ENCODE peak calls at places on chromosomes 16 and 17, in four cellular contexts. L is HCT116, Q is fibroblast of pulmonary artery, K is RWPE1. N is an unnamed sample.

GRCh38 chr16:27572711-27573110 is 22.8 kb downstream of the KATNIP start:
- DNase-seq in L (no peak), Q (peak; percentile 41), K (no peak), N (no peak)

GRCh38 chr17:10278218-10278617 is 79.8 kb upstream of the GAS7 start:
- DNase-seq in L (no peak), Q (no peak), K (no peak), N (no peak)

GRCh38 chr17:6797718-6798351 is 21.8 kb downstream of the FBXO39 start:
- DNase-seq in L (no peak), Q (no peak), K (no peak), N (no peak)

GRCh38 chr17:29393451-29393850 is 3.3 kb downstream of the TAOK1 start:
- DNase-seq in L (no peak), Q (peak; percentile 67), K (no peak), N (no peak)

GRCh38 chr16:55015181-55015913 is 84.7 kb downstream of the IRX5 start:
- DNase-seq in L (no peak), Q (no peak), K (no peak), N (no peak)

GRCh38 chr16:49754495-49755290 is 101.2 kb downstream of the ZNF423 start:
- DNase-seq in L (no peak), Q (peak; percentile 65), K (no peak), N (no peak)

GRCh38 chr17:61179316-61179715 is 220.3 kb upstream of the TBX2 start:
- DNase-seq in L (no peak), Q (no peak), K (no peak), N (no peak)

GRCh38 chr16:76535-77272 is 1.3 kb upstream of the MPG start:
- DNase-seq in L (no peak), Q (peak; percentile 84), K (peak; percentile 64), N (peak; percentile 77)

GRCh38 chr16:87288753-87289362 is 28.3 kb downstream of the C16orf95 start:
- DNase-seq in L (no peak), Q (no peak), K (no peak), N (peak; percentile 6)

GRCh38 chr16:48576927-48577326 is 33.1 kb downstream of the N4BP1 start:
- DNase-seq in L (no peak), Q (peak; percentile 31), K (no peak), N (no peak)

GRCh38 chr16:57265850-57266530 is 18.5 kb downstream of the PLLP start:
- DNase-seq in L (no peak), Q (peak; percentile 45), K (peak; percentile 81), N (no peak)

GRCh38 chr17:64448665-64449512 is at the start of gene MILR1:
- DNase-seq in L (peak; percentile 65), Q (peak; percentile 98), K (peak; percentile 39), N (peak; percentile 55)

GRCh38 chr17:60110586-60110985 is 31.9 kb upstream of the HEATR6 start:
- DNase-seq in L (no peak), Q (no peak), K (no peak), N (no peak)

GRCh38 chr16:86512860-86513470 is 2.6 kb downstream of the FOXF1 start:
- DNase-seq in L (no peak), Q (no peak), K (no peak), N (no peak)

GRCh38 chr16:86574646-86575045 is 3.7 kb upstream of the FOXL1 start:
- DNase-seq in L (no peak), Q (no peak), K (no peak), N (no peak)

GRCh38 chr17:17377071-17377487 is 73.9 kb downstream of the NT5M start:
- DNase-seq in L (no peak), Q (no peak), K (no peak), N (no peak)

GRCh38 chr16:20849587-20850390 is 43.5 kb downstream of the REXO5 start:
- DNase-seq in L (peak; percentile 40), Q (peak; percentile 78), K (peak; percentile 46), N (peak; percentile 61)

GRCh38 chr17:38557836-38558750 is 47.7 kb downstream of the SRCIN1 start:
- DNase-seq in L (peak; percentile 92), Q (peak; percentile 93), K (peak; percentile 95), N (peak; percentile 90)

GRCh38 chr17:16941643-16942042 is 30.3 kb downstream of the TNFRSF13B start:
- DNase-seq in L (no peak), Q (no peak), K (no peak), N (no peak)

GRCh38 chr17:76519048-76519614 is 17.9 kb upstream of the RHBDF2 start:
- DNase-seq in L (no peak), Q (no peak), K (no peak), N (no peak)

GRCh38 chr17:39177256-39177655 is 11.3 kb upstream of the ARL5C start:
- DNase-seq in L (peak; percentile 39), Q (no peak), K (no peak), N (no peak)

GRCh38 chr17:58232707-58233156 is 5.7 kb upstream of the LPO start:
- DNase-seq in L (no peak), Q (peak; percentile 88), K (no peak), N (peak; percentile 87)

GRCh38 chr16:69325784-69326171 is 4.6 kb downstream of the PDF start:
- DNase-seq in L (no peak), Q (no peak), K (no peak), N (no peak)

GRCh38 chr17:81417049-81417878 is 22.0 kb downstream of the BAHCC1 start:
- DNase-seq in L (no peak), Q (no peak), K (no peak), N (peak; percentile 60)

GRCh38 chr16:50673496-50674275 is 7.4 kb downstream of the SNX20 start:
- DNase-seq in L (no peak), Q (no peak), K (no peak), N (no peak)

GRCh38 chr17:49634487-49634865 is 43.4 kb downstream of the SPOP start:
- DNase-seq in L (no peak), Q (no peak), K (no peak), N (no peak)

GRCh38 chr16:89106533-89107208 is 13.0 kb downstream of the ACSF3 start:
- DNase-seq in L (no peak), Q (no peak), K (no peak), N (no peak)

GRCh38 chr16:87698241-87698640 is 67.5 kb downstream of the KLHDC4 start:
- DNase-seq in L (no peak), Q (no peak), K (no peak), N (no peak)

GRCh38 chr17:4959261-4959965 is 8.2 kb downstream of the SPAG7 start:
- DNase-seq in L (no peak), Q (no peak), K (no peak), N (no peak)

GRCh38 chr16:81779540-81780320 is 639 bp downstream of the PLCG2 start:
- DNase-seq in L (no peak), Q (peak; percentile 4), K (no peak), N (no peak)

GRCh38 chr17:43661699-43662431 is at the start of gene MEOX1:
- DNase-seq in L (no peak), Q (peak; percentile 54), K (peak; percentile 71), N (peak; percentile 57)

GRCh38 chr17:80812362-80813088 is 179.1 kb upstream of the CHMP6 start:
- DNase-seq in L (no peak), Q (no peak), K (no peak), N (no peak)

GRCh38 chr16:83344014-83344413 is 463.8 kb upstream of the HSBP1 start:
- DNase-seq in L (no peak), Q (peak; percentile 99), K (no peak), N (peak; percentile 87)

GRCh38 chr16:64696872-64697271 is 425.0 kb downstream of the CDH11 start:
- DNase-seq in L (no peak), Q (no peak), K (no peak), N (no peak)

GRCh38 chr17:71926746-71927398 is 193.9 kb upstream of the SOX9 start:
- DNase-seq in L (no peak), Q (no peak), K (no peak), N (no peak)

GRCh38 chr16:1445518-1446197 is 1.3 kb upstream of the CCDC154 start:
- DNase-seq in L (no peak), Q (no peak), K (no peak), N (no peak)

GRCh38 chr17:42780816-42781638 is 617 bp downstream of the WNK4 start:
- DNase-seq in L (no peak), Q (no peak), K (no peak), N (no peak)

GRCh38 chr17:77510133-77510796 is 369.5 kb downstream of the SEC14L1 start:
- DNase-seq in L (no peak), Q (no peak), K (no peak), N (no peak)

GRCh38 chr17:44324092-44324570 is 492 bp downstream of the SLC25A39 start:
- DNase-seq in L (no peak), Q (no peak), K (no peak), N (no peak)

GRCh38 chr16:75376475-75376907 is 56.8 kb downstream of the CFDP1 start:
- DNase-seq in L (no peak), Q (no peak), K (peak; percentile 68), N (no peak)

GRCh38 chr16:78294538-78295225 is 195.2 kb downstream of the WWOX start:
- DNase-seq in L (no peak), Q (no peak), K (no peak), N (no peak)
- TF ChIP-seq CTCF in L (no peak), Q (no peak), K (no peak), N (no peak)

GRCh38 chr16:60041671-60042070 is 1307.6 kb upstream of the GOT2 start:
- DNase-seq in L (no peak), Q (no peak), K (peak; percentile 1), N (no peak)
- TF ChIP-seq CTCF in L (no peak), Q (no peak), K (no peak), N (no peak)

GRCh38 chr17:47229535-47230443 is 20.6 kb downstream of the MYL4 start:
- DNase-seq in L (peak; percentile 90), Q (peak; percentile 97), K (peak; percentile 87), N (peak; percentile 87)
- TF ChIP-seq CTCF in L (peak; percentile 99), Q (no peak), K (peak; percentile 100), N (peak; percentile 99)

GRCh38 chr16:85349413-85350145 is 237.3 kb upstream of the CIBAR2 start:
- DNase-seq in L (no peak), Q (no peak), K (no peak), N (no peak)
- TF ChIP-seq CTCF in L (no peak), Q (no peak), K (no peak), N (no peak)

DNA sequence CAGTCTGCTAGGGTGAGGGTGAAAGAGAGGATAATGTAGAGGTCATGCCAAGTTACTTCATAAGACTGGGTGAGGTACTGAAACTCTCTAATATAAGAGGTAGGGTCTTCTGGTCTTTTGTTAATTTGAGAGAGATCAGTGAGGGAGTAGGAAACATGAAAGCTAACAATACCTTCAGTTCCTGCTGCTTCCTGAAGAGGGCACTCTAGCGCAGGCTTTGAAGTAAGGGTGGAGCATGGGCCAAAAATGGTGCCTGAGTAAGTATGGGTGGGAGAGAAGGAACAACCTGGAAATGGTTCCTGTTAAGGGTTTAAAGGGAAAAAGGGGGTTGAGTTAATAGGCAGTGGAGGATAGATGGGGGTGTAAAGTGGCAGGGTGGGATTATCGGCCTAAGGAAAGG is 2449.5 kb downstream of the TP53TG3F start:
- DNase-seq in L (peak; percentile 32), Q (no peak), K (no peak), N (no peak)
- TF ChIP-seq CTCF in L (peak; percentile 88), Q (no peak), K (no peak), N (peak; percentile 54)

DNA sequence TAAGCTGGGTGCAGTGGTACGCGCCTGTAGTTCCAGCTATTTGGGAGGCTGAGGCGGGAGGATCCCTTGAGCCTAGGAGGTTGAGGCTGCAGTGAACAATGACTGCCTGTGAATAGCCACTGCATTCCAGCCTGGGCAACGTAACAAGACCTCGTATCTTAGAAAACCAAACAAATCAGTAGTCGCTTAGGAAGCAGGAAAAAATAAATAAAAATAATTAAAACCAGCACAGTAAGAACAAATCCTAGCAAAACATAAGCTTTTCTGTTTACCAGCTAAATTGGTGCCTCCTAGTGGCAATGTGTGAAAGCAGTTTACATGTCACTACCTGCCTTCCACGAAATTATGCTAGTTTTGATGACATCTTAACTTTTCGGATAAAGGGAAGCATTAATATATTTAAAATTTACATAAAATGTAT is 1.3 kb downstream of the ARMC5 start:
- DNase-seq in L (peak; percentile 56), Q (peak; percentile 77), K (no peak), N (peak; percentile 78)
- TF ChIP-seq CTCF in L (peak; percentile 69), Q (peak; percentile 80), K (peak; percentile 49), N (peak; percentile 89)